ENCODE peak calls at places on chromosomes 16 and 17, in six cellular contexts. O is uterus, S is A549, U is PC-9, W is IMR-90, I is breast epithelium. Z is an unnamed sample.

GRCh38 chr17:57679356-57679755 is 65.7 kb downstream of the CCDC182 start:
- DNase-seq in O (no peak), S (no peak), U (no peak), W (no peak), I (no peak), Z (no peak)

GRCh38 chr16:50407351-50407750 is 38.6 kb upstream of the BRD7 start:
- DNase-seq in O (no peak), S (no peak), U (no peak), W (no peak), I (no peak), Z (no peak)

GRCh38 chr16:3027983-3028715 is 4.3 kb downstream of the THOC6 start:
- DNase-seq in O (peak; percentile 54), S (peak; percentile 79), U (peak; percentile 71), W (peak; percentile 57), I (peak; percentile 80), Z (peak; percentile 32)

GRCh38 chr17:18184143-18185007 is 747 bp downstream of the ALKBH5 start:
- DNase-seq in O (peak; percentile 52), S (no peak), U (no peak), W (peak; percentile 55), I (peak; percentile 33), Z (no peak)

GRCh38 chr16:71707199-71707598 is 17.3 kb downstream of the PHLPP2 start:
- DNase-seq in O (no peak), S (no peak), U (no peak), W (no peak), I (no peak), Z (no peak)

GRCh38 chr16:72467157-72467759 is 295.3 kb upstream of the PMFBP1 start:
- DNase-seq in O (no peak), S (peak; percentile 2), U (no peak), W (peak; percentile 60), I (no peak), Z (peak; percentile 17)

GRCh38 chr16:87956771-87957279 is 5.6 kb downstream of the BANP start:
- DNase-seq in O (no peak), S (peak; percentile 32), U (peak; percentile 34), W (peak; percentile 85), I (no peak), Z (no peak)

GRCh38 chr16:22868859-22869258 is 54.9 kb downstream of the HS3ST2 start:
- DNase-seq in O (no peak), S (no peak), U (no peak), W (no peak), I (no peak), Z (no peak)

GRCh38 chr17:4476017-4476416 is 22.7 kb upstream of the SPNS2 start:
- DNase-seq in O (no peak), S (no peak), U (peak; percentile 84), W (no peak), I (no peak), Z (no peak)

GRCh38 chr17:78873519-78874340 is 29.3 kb downstream of the CEP295NL start:
- DNase-seq in O (no peak), S (no peak), U (peak; percentile 91), W (peak; percentile 79), I (no peak), Z (no peak)

GRCh38 chr17:42178817-42179216 is 2.1 kb downstream of the KCNH4 start:
- DNase-seq in O (no peak), S (no peak), U (no peak), W (no peak), I (no peak), Z (no peak)

GRCh38 chr17:4856937-4857314 is 23.8 kb downstream of the MINK1 start:
- DNase-seq in O (no peak), S (no peak), U (no peak), W (no peak), I (no peak), Z (no peak)

GRCh38 chr17:45388604-45389325 is 43.9 kb downstream of the ARHGAP27 start:
- DNase-seq in O (no peak), S (no peak), U (no peak), W (peak; percentile 62), I (no peak), Z (no peak)

GRCh38 chr17:18038149-18038850 is 668 bp downstream of the ATPAF2 start:
- DNase-seq in O (no peak), S (no peak), U (peak; percentile 43), W (peak; percentile 16), I (no peak), Z (no peak)

GRCh38 chr16:66007717-66008116 is 358.8 kb upstream of the CDH5 start:
- DNase-seq in O (no peak), S (no peak), U (no peak), W (peak; percentile 93), I (no peak), Z (no peak)

GRCh38 chr16:67672739-67673662 is 6.4 kb downstream of the C16orf86 start:
- DNase-seq in O (no peak), S (peak; percentile 84), U (peak; percentile 39), W (peak; percentile 67), I (peak; percentile 53), Z (peak; percentile 48)

GRCh38 chr16:11583889-11584565 is 2.7 kb downstream of the LITAF start:
- DNase-seq in O (no peak), S (no peak), U (peak; percentile 76), W (no peak), I (peak; percentile 50), Z (no peak)

GRCh38 chr17:36590082-36590481 is 1.6 kb upstream of the DHRS11 start:
- DNase-seq in O (no peak), S (no peak), U (no peak), W (peak; percentile 25), I (no peak), Z (no peak)

GRCh38 chr16:79715088-79715487 is 114.6 kb upstream of the MAF start:
- DNase-seq in O (no peak), S (no peak), U (no peak), W (no peak), I (no peak), Z (no peak)

GRCh38 chr16:17304124-17304813 is 166.5 kb downstream of the XYLT1 start:
- DNase-seq in O (no peak), S (no peak), U (peak; percentile 73), W (peak; percentile 17), I (peak; percentile 76), Z (no peak)

GRCh38 chr17:7348478-7349242 is 3.3 kb upstream of the KCTD11 start:
- DNase-seq in O (no peak), S (no peak), U (no peak), W (peak; percentile 47), I (no peak), Z (no peak)

GRCh38 chr16:996672-997071 is 15.1 kb downstream of the SOX8 start:
- DNase-seq in O (no peak), S (no peak), U (no peak), W (no peak), I (no peak), Z (no peak)

GRCh38 chr17:17051380-17051779 is 9.1 kb downstream of the MPRIP start:
- DNase-seq in O (peak; percentile 5), S (no peak), U (no peak), W (no peak), I (no peak), Z (no peak)

GRCh38 chr17:4173771-4174170 is 30.8 kb downstream of the CYB5D2 start:
- DNase-seq in O (no peak), S (no peak), U (no peak), W (no peak), I (no peak), Z (no peak)

GRCh38 chr17:2595736-2596135 is 2.3 kb downstream of the PAFAH1B1 start:
- DNase-seq in O (no peak), S (no peak), U (no peak), W (no peak), I (no peak), Z (no peak)

GRCh38 chr17:2594657-2595085 is 1.2 kb downstream of the PAFAH1B1 start:
- DNase-seq in O (no peak), S (no peak), U (no peak), W (no peak), I (no peak), Z (no peak)

GRCh38 chr17:2593846-2594656 is 597 bp downstream of the PAFAH1B1 start:
- DNase-seq in O (peak; percentile 78), S (peak; percentile 77), U (peak; percentile 37), W (peak; percentile 61), I (peak; percentile 72), Z (no peak)

GRCh38 chr17:2595200-2595599 is 1.7 kb downstream of the PAFAH1B1 start:
- DNase-seq in O (no peak), S (no peak), U (no peak), W (no peak), I (no peak), Z (no peak)

GRCh38 chr17:2598166-2598565 is 4.7 kb downstream of the PAFAH1B1 start:
- DNase-seq in O (no peak), S (no peak), U (no peak), W (peak; percentile 70), I (no peak), Z (no peak)
- H3K4me1 ChIP-seq in O (peaks cover 5% of the 10 kb centered on the region), S (peaks cover 66% of the 10 kb centered on the region), U (peaks cover 52% of the 10 kb centered on the region), W (peaks cover 4% of the 10 kb centered on the region), I (no peaks in the 10 kb centered on the region), Z (peaks cover 35% of the 10 kb centered on the region)

GRCh38 chr16:13306153-13306552 is 404.8 kb downstream of the SHISA9 start:
- DNase-seq in O (no peak), S (no peak), U (peak; percentile 46), W (no peak), I (no peak), Z (no peak)
- H3K27ac ChIP-seq in O (no peak overlapping the region), S (no peak overlapping the region), U (peak overlapping the region; percentile 88), W (no peak overlapping the region), I (no peak overlapping the region), Z (no peak overlapping the region)

DNA sequence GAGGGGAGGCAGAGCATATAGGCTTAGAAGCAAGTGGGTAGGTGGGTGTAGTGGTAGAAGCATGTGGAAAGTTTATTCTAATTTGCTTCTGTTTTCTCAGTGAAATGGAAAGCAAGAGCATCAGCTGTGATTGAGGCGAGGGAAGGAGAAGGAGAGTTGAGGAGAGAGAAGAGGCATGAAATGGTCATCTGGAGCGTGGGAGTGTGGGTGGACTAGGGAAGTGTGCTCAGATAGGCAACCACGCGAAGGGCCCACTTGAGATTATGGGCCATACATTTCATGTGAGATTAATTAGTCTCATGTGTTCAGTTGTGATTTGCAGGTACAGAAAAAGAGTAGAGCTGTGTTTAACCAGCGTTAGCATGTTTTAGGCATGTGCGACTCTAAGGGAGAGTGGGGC is 20.8 kb upstream of the CDC6 start:
- DNase-seq in O (no peak), S (no peak), U (no peak), W (no peak), I (no peak), Z (no peak)
- H3K4me1 ChIP-seq in O (no peaks in the 10 kb centered on the region), S (no peaks in the 10 kb centered on the region), U (no peaks in the 10 kb centered on the region), W (no peaks in the 10 kb centered on the region), I (no peaks in the 10 kb centered on the region), Z (no peaks in the 10 kb centered on the region)

DNA sequence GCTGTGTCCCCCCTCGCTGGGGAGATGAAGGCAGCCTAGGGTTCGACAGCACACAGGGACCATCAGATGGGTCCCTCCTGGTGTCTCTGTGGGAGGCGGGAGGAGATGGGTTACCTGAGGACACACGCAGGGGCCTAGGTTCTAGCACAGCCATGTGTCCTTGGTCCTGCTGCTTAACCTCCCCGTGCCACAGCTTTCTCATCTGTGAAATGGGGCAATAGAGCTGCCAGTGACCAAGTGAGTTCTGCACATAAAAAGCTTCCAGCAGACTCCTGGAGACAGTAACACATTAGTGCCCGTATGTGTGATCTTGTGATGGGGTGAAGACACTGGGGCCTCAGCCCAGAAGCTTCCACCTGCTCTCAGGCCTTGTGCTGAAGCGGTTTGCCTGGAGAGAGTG is 96.0 kb upstream of the GSE1 start:
- DNase-seq in O (no peak), S (no peak), U (no peak), W (no peak), I (no peak), Z (no peak)
- H3K27ac ChIP-seq in O (no peak overlapping the region), S (peak overlapping the region; percentile 17), U (no peak overlapping the region), W (no peak overlapping the region), I (no peak overlapping the region), Z (no peak overlapping the region)

GRCh38 chr16:4089811-4090293 is 26.4 kb downstream of the ADCY9 start:
- DNase-seq in O (no peak), S (no peak), U (no peak), W (no peak), I (no peak), Z (no peak)
- H3K4me1 ChIP-seq in O (peaks cover 5% of the 10 kb centered on the region), S (peaks cover 59% of the 10 kb centered on the region), U (no peaks in the 10 kb centered on the region), W (peaks cover 19% of the 10 kb centered on the region), I (no peaks in the 10 kb centered on the region), Z (peaks cover 45% of the 10 kb centered on the region)

GRCh38 chr16:30896203-30896889 is at the start of gene CTF1:
- DNase-seq in O (peak; percentile 90), S (no peak), U (peak; percentile 75), W (peak; percentile 89), I (peak; percentile 82), Z (no peak)
- H3K27ac ChIP-seq in O (peak within 1 kb of the TSS; percentile 100), S (peak within 1 kb of the TSS; percentile 72), U (peak within 1 kb of the TSS; percentile 88), W (peak within 1 kb of the TSS; percentile 99), I (peak within 1 kb of the TSS; percentile 99), Z (peak within 1 kb of the TSS; percentile 82)

Z was measured in Panc1.